ENCODE peak calls at places on chromosome 7, in five cellular contexts. G, W, H, M and Z are unnamed samples.

GRCh38 chr7:17256375-17256774 is 42.1 kb upstream of the AHR start:
- DNase-seq in H (no peak), W (no peak), M (no peak), G (no peak), Z (no peak)

GRCh38 chr7:3149231-3149960 is 105.7 kb upstream of the CARD11 start:
- DNase-seq in M (no peak), W (no peak), G (no peak), H (no peak), Z (no peak)

GRCh38 chr7:127177156-127177555 is 75.6 kb downstream of the GRM8 start:
- DNase-seq in M (no peak), W (no peak), G (no peak), H (no peak), Z (no peak)

GRCh38 chr7:18125536-18125935 is 97.9 kb upstream of the PRPS1L1 start:
- DNase-seq in H (no peak), W (no peak), M (no peak), G (peak), Z (peak)

GRCh38 chr7:2477447-2478386 is 1.5 kb upstream of the GRIFIN start:
- DNase-seq in M (peak), H (peak), G (peak), W (peak), Z (peak)

GRCh38 chr7:69620063-69620462 is 21.8 kb downstream of the AUTS2 start:
- DNase-seq in W (peak), G (no peak), M (no peak), H (no peak), Z (peak)

GRCh38 chr7:43568529-43568928 is 14.4 kb upstream of the STK17A start:
- DNase-seq in H (peak), M (no peak), W (peak), G (peak), Z (no peak)

GRCh38 chr7:151590071-151590800 is 70.5 kb upstream of the RHEB start:
- DNase-seq in G (no peak), W (no peak), H (no peak), M (no peak), Z (no peak)

GRCh38 chr7:105439174-105439893 is 50.6 kb upstream of the SRPK2 start:
- DNase-seq in G (peak), H (peak), M (no peak), W (peak), Z (peak)

GRCh38 chr7:138603549-138604324 is 97.4 kb downstream of the SVOPL start:
- DNase-seq in G (no peak), M (no peak), H (peak), W (peak), Z (no peak)

GRCh38 chr7:132381742-132382472 is 194.4 kb downstream of the PLXNA4 start:
- DNase-seq in H (no peak), G (no peak), W (peak), M (no peak), Z (no peak)

GRCh38 chr7:137681657-137682562 is 164.9 kb downstream of the DGKI start:
- DNase-seq in H (peak), M (no peak), W (peak), G (peak), Z (peak)